ENCODE peak calls at places on chromosomes 7 and 10, in seven cellular contexts. U is body of pancreas, D is progenitor cell of endocrine pancreas, S is fibroblast of the aortic adventitia, Q is hypothalamus, Z is upper lobe of left lung, H is NCI-H2171 treated with DMSO at 0.1 percent for 48 hours. A is an unnamed sample.

GRCh38 chr10:114477285-114477684 is 73.0 kb upstream of the AFAP1L2 start:
- DNase-seq in Q (no peak), S (peak), D (no peak), H (no peak), Z (no peak), U (no peak), A (no peak)

GRCh38 chr10:86411281-86411841 is 44.8 kb upstream of the GRID1 start:
- DNase-seq in H (no peak), Z (no peak), S (peak), D (no peak), Q (no peak), U (no peak), A (no peak)

GRCh38 chr7:26136831-26137230 is 15.2 kb upstream of the NFE2L3 start:
- DNase-seq in U (no peak), S (no peak), H (peak), D (no peak), Z (no peak), Q (no peak), A (no peak)

GRCh38 chr7:145643981-145644380 is 472.6 kb upstream of the CNTNAP2 start:
- DNase-seq in H (no peak), D (no peak), U (no peak), Q (no peak), S (no peak), Z (no peak), A (no peak)

GRCh38 chr7:111424768-111425167 is 137.5 kb downstream of the IMMP2L start:
- DNase-seq in D (no peak), S (peak), H (no peak), Q (no peak), U (no peak), Z (no peak), A (no peak)

GRCh38 chr7:122532406-122533269 is 166.3 kb downstream of the RNF133 start:
- DNase-seq in Q (no peak), S (peak), Z (no peak), D (no peak), H (peak), U (no peak), A (peak)

GRCh38 chr10:7457478-7458316 is 46.9 kb upstream of the SFMBT2 start:
- DNase-seq in D (no peak), U (no peak), S (no peak), H (no peak), Q (no peak), Z (no peak), A (no peak)

GRCh38 chr7:150937848-150938561 is 40.1 kb downstream of the KCNH2 start:
- DNase-seq in U (no peak), Q (no peak), S (peak), Z (no peak), D (no peak), H (no peak), A (peak)

GRCh38 chr10:9878429-9878828 is 1139.2 kb upstream of the CELF2 start:
- DNase-seq in Q (no peak), D (no peak), S (no peak), U (no peak), Z (no peak), H (no peak), A (no peak)

GRCh38 chr10:101041252-101041761 is 10.3 kb downstream of the SFXN3 start:
- DNase-seq in Q (peak), U (peak), H (peak), D (peak), Z (peak), S (peak), A (peak)

GRCh38 chr7:148912151-148912550 is 28.1 kb upstream of the EZH2 start:
- DNase-seq in D (no peak), H (no peak), Q (no peak), U (no peak), S (no peak), Z (no peak), A (no peak)

GRCh38 chr7:19560111-19560883 is 148.5 kb downstream of the POLR1F start:
- DNase-seq in H (peak), Q (no peak), S (peak), U (no peak), D (no peak), Z (no peak), A (no peak)

GRCh38 chr10:110827410-110827809 is 44.3 kb upstream of the PDCD4 start:
- DNase-seq in S (peak), H (no peak), Q (no peak), U (no peak), Z (no peak), D (no peak), A (no peak)

GRCh38 chr10:80202934-80203834 is 2.2 kb downstream of the ANXA11 start:
- DNase-seq in S (peak), H (peak), U (peak), Z (peak), Q (no peak), D (peak), A (no peak)

GRCh38 chr7:44796034-44796503 is 412 bp upstream of the PPIA start:
- DNase-seq in S (peak), Z (no peak), D (no peak), U (peak), Q (no peak), H (peak), A (peak)

GRCh38 chr10:15809450-15809849 is 50.9 kb downstream of the MINDY3 start:
- DNase-seq in Z (no peak), U (no peak), H (no peak), Q (no peak), D (no peak), S (no peak), A (no peak)

GRCh38 chr7:155803418-155804376 is 8.6 kb downstream of the SHH start:
- DNase-seq in Q (no peak), D (no peak), H (no peak), S (no peak), U (peak), Z (peak), A (no peak)